ENCODE peak calls at places on chromosomes 16 and 17, in nine cellular contexts. S is kidney; Q is MM.1S; X is mammary epithelial cell; Y is fibroblast of lung; C is uterus; V is CD8-positive, alpha-beta T cell; L is vagina; P is body of pancreas. D is an unnamed sample.
A peak's percentile ranks its signal among the peaks of the same experiment; 100 is the strongest.

GRCh38 chr16:67825119-67825518 is 17.0 kb upstream of the THAP11 start:
- DNase-seq in S (no peak), Q (no peak), X (no peak), Y (no peak), C (no peak), V (no peak), L (no peak), P (no peak), D (no peak)

GRCh38 chr17:32136856-32137255 is 5.4 kb upstream of the RHOT1 start:
- DNase-seq in S (peak; percentile 15), Q (no peak), X (no peak), Y (no peak), C (no peak), V (no peak), L (no peak), P (no peak), D (peak; percentile 81)

GRCh38 chr16:72198021-72198420 is 26.1 kb upstream of the PMFBP1 start:
- DNase-seq in S (no peak), Q (no peak), X (no peak), Y (peak; percentile 73), C (no peak), V (no peak), L (no peak), P (peak; percentile 61), D (peak; percentile 81)

GRCh38 chr16:67719778-67720144 is 645 bp upstream of the GFOD2 start:
- DNase-seq in S (no peak), Q (peak; percentile 29), X (peak; percentile 20), Y (peak; percentile 67), C (no peak), V (peak; percentile 18), L (no peak), P (peak; percentile 35), D (peak; percentile 74)

GRCh38 chr17:29155966-29156338 is 24.2 kb downstream of the MYO18A start:
- DNase-seq in S (peak; percentile 72), Q (no peak), X (no peak), Y (peak; percentile 74), C (no peak), V (no peak), L (no peak), P (no peak), D (no peak)

GRCh38 chr16:24132048-24132796 is 123.9 kb upstream of the CACNG3 start:
- DNase-seq in S (no peak), Q (no peak), X (no peak), Y (no peak), C (no peak), V (no peak), L (no peak), P (no peak), D (no peak)

GRCh38 chr17:30477758-30478115 is 529 bp downstream of the GOSR1 start:
- DNase-seq in S (no peak), Q (peak; percentile 26), X (peak; percentile 35), Y (peak; percentile 41), C (no peak), V (no peak), L (no peak), P (no peak), D (no peak)

GRCh38 chr16:89890200-89890599 is 16.8 kb downstream of the TCF25 start:
- DNase-seq in S (no peak), Q (no peak), X (peak; percentile 14), Y (peak; percentile 70), C (no peak), V (no peak), L (no peak), P (no peak), D (no peak)

GRCh38 chr17:73719588-73720071 is 75.4 kb upstream of the SDK2 start:
- DNase-seq in S (peak; percentile 81), Q (no peak), X (no peak), Y (no peak), C (no peak), V (no peak), L (no peak), P (peak; percentile 16), D (peak; percentile 70)

GRCh38 chr16:56102159-56102798 is 89.0 kb upstream of the GNAO1 start:
- DNase-seq in S (peak; percentile 91), Q (no peak), X (no peak), Y (no peak), C (peak; percentile 44), V (no peak), L (no peak), P (peak; percentile 28), D (peak; percentile 47)

GRCh38 chr17:65936013-65936412 is 255.9 kb downstream of the CEP112 start:
- DNase-seq in S (no peak), Q (no peak), X (peak; percentile 71), Y (peak; percentile 43), C (no peak), V (no peak), L (no peak), P (no peak), D (no peak)

GRCh38 chr16:17476414-17477259 is 5.9 kb upstream of the XYLT1 start:
- DNase-seq in S (no peak), Q (peak; percentile 93), X (peak; percentile 36), Y (peak; percentile 74), C (no peak), V (peak; percentile 45), L (no peak), P (peak; percentile 79), D (peak; percentile 59)

GRCh38 chr17:35747540-35748017 is 5.5 kb downstream of the GAS2L2 start:
- DNase-seq in S (peak; percentile 86), Q (peak; percentile 64), X (peak; percentile 50), Y (peak; percentile 59), C (peak; percentile 74), V (peak; percentile 80), L (no peak), P (peak; percentile 89), D (peak; percentile 88)

GRCh38 chr16:28880589-28880915 is 2.3 kb downstream of the ATP2A1 start:
- DNase-seq in S (peak; percentile 71), Q (no peak), X (no peak), Y (no peak), C (no peak), V (no peak), L (no peak), P (no peak), D (no peak)

DNA sequence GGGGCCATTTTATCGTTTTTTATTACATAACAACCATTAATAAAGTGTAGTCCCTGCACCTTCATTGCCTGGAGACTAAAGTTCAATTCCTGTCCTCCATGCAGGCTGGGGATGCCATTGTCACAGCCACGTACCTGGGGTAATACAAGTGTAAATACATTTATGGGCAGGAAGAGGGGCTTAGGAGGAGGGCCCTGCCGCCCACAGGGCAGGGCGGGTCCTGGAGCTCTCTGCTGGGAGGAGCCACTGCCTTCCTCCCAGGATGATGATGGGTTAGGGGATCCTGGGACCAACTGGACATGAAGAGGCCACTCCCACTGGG is 44.0 kb upstream of the SLC38A10 start:
- DNase-seq in S (peak; percentile 38), Q (no peak), X (no peak), Y (no peak), C (no peak), V (no peak), L (no peak), P (no peak), D (no peak)
- H3K27ac ChIP-seq in S (peak overlapping the region; percentile 78), Q (no peak overlapping the region), X (no peak overlapping the region), Y (no peak overlapping the region), C (peak overlapping the region; percentile 43), V (no peak overlapping the region), L (no peak overlapping the region), P (peak overlapping the region; percentile 62), D (peak overlapping the region; percentile 58)

GRCh38 chr16:2208308-2208707 is 2.4 kb downstream of the BRICD5 start:
- DNase-seq in S (no peak), Q (no peak), X (no peak), Y (no peak), C (no peak), V (no peak), L (no peak), P (no peak), D (no peak)

GRCh38 chr16:2206420-2206779 is 1.1 kb downstream of the MLST8 start:
- DNase-seq in S (peak; percentile 69), Q (no peak), X (no peak), Y (no peak), C (no peak), V (no peak), L (no peak), P (no peak), D (no peak)

GRCh38 chr16:2207872-2208271 is 2.6 kb downstream of the MLST8 start:
- DNase-seq in S (no peak), Q (no peak), X (no peak), Y (no peak), C (no peak), V (no peak), L (no peak), P (no peak), D (no peak)

GRCh38 chr16:2205967-2206313 is 686 bp downstream of the MLST8 start:
- DNase-seq in S (peak; percentile 86), Q (peak; percentile 43), X (no peak), Y (no peak), C (no peak), V (no peak), L (no peak), P (no peak), D (no peak)

GRCh38 chr16:2206780-2207433 is 1.7 kb downstream of the MLST8 start:
- DNase-seq in S (peak; percentile 79), Q (no peak), X (no peak), Y (no peak), C (no peak), V (no peak), L (no peak), P (no peak), D (no peak)
- H3K4me3 ChIP-seq in S (no peak overlapping the region), Q (no peak overlapping the region), X (no peak overlapping the region), Y (no peak overlapping the region), C (no peak overlapping the region), V (no peak overlapping the region), L (no peak overlapping the region), P (no peak overlapping the region), D (no peak overlapping the region)

GRCh38 chr16:76450890-76451289 is 173.7 kb downstream of the CNTNAP4 start:
- DNase-seq in S (peak; percentile 48), Q (no peak), X (no peak), Y (no peak), C (no peak), V (no peak), L (no peak), P (no peak), D (no peak)

GRCh38 chr16:76443981-76444380 is 166.8 kb downstream of the CNTNAP4 start:
- DNase-seq in S (no peak), Q (no peak), X (no peak), Y (no peak), C (no peak), V (no peak), L (no peak), P (no peak), D (no peak)

GRCh38 chr16:76441886-76442285 is 164.7 kb downstream of the CNTNAP4 start:
- DNase-seq in S (no peak), Q (no peak), X (no peak), Y (no peak), C (no peak), V (no peak), L (no peak), P (no peak), D (no peak)

GRCh38 chr16:76444823-76445222 is 167.6 kb downstream of the CNTNAP4 start:
- DNase-seq in S (no peak), Q (no peak), X (no peak), Y (no peak), C (no peak), V (no peak), L (no peak), P (no peak), D (no peak)

GRCh38 chr16:76446251-76446650 is 169.1 kb downstream of the CNTNAP4 start:
- DNase-seq in S (no peak), Q (no peak), X (no peak), Y (no peak), C (no peak), V (no peak), L (no peak), P (no peak), D (no peak)
- H3K27ac ChIP-seq in S (no peak overlapping the region), Q (no peak overlapping the region), X (no peak overlapping the region), Y (no peak overlapping the region), C (no peak overlapping the region), V (no peak overlapping the region), L (no peak overlapping the region), P (no peak overlapping the region), D (no peak overlapping the region)

GRCh38 chr17:79433396-79433795 is 177.5 kb downstream of the RBFOX3 start:
- DNase-seq in S (no peak), Q (no peak), X (no peak), Y (no peak), C (no peak), V (no peak), L (no peak), P (no peak), D (no peak)
- H3K4me3 ChIP-seq in S (no peak overlapping the region), Q (no peak overlapping the region), X (no peak overlapping the region), Y (no peak overlapping the region), C (no peak overlapping the region), V (no peak overlapping the region), L (no peak overlapping the region), P (no peak overlapping the region), D (no peak overlapping the region)

D was measured in testis.